ENCODE peak calls at places on chromosomes 12 and 14, in four cellular contexts. One of them, this sample, is unnamed.

GRCh38 chr12:56143870-56144269 is 8.5 kb upstream of the MYL6B start:
- DNase-seq in effector memory CD4-positive, alpha-beta T cell: no peak
- DNase-seq in Panc1: no peak
- DNase-seq in IMR-90: no peak
- DNase-seq in this sample: no peak

GRCh38 chr14:55794655-55795583 is 214.9 kb downstream of the KTN1 start:
- DNase-seq in effector memory CD4-positive, alpha-beta T cell: no peak
- DNase-seq in Panc1: no peak
- DNase-seq in IMR-90: peak; percentile 33
- DNase-seq in this sample: no peak

GRCh38 chr12:68306564-68306963 is 25.6 kb downstream of the MDM1 start:
- DNase-seq in effector memory CD4-positive, alpha-beta T cell: no peak
- DNase-seq in IMR-90: no peak
- DNase-seq in Panc1: no peak
- DNase-seq in this sample: no peak

GRCh38 chr14:31947076-31947475 is 130.0 kb upstream of the ARHGAP5 start:
- DNase-seq in effector memory CD4-positive, alpha-beta T cell: no peak
- DNase-seq in Panc1: no peak
- DNase-seq in IMR-90: no peak
- DNase-seq in this sample: no peak

GRCh38 chr14:56334458-56334857 is 216.2 kb downstream of the PELI2 start:
- DNase-seq in Panc1: no peak
- DNase-seq in IMR-90: peak; percentile 49
- DNase-seq in effector memory CD4-positive, alpha-beta T cell: no peak
- DNase-seq in this sample: no peak

GRCh38 chr12:13165578-13166120 is 30.9 kb upstream of the EMP1 start:
- DNase-seq in effector memory CD4-positive, alpha-beta T cell: peak; percentile 33
- DNase-seq in Panc1: no peak
- DNase-seq in IMR-90: peak; percentile 78
- DNase-seq in this sample: peak; percentile 86

GRCh38 chr12:110585231-110585799 is 2.2 kb upstream of the PPTC7 start:
- DNase-seq in Panc1: no peak
- DNase-seq in effector memory CD4-positive, alpha-beta T cell: no peak
- DNase-seq in IMR-90: peak; percentile 32
- DNase-seq in this sample: peak; percentile 65

GRCh38 chr14:106883218-106883692 is 1356.9 kb downstream of the TMEM121 start:
- DNase-seq in effector memory CD4-positive, alpha-beta T cell: peak; percentile 28
- DNase-seq in IMR-90: no peak
- DNase-seq in Panc1: no peak
- DNase-seq in this sample: no peak

GRCh38 chr12:5511644-5512584 is 80.0 kb downstream of the NTF3 start:
- DNase-seq in effector memory CD4-positive, alpha-beta T cell: no peak
- DNase-seq in IMR-90: peak; percentile 44
- DNase-seq in Panc1: no peak
- DNase-seq in this sample: no peak

GRCh38 chr14:105412768-105413541 is 6.7 kb upstream of the MTA1 start:
- DNase-seq in effector memory CD4-positive, alpha-beta T cell: no peak
- DNase-seq in IMR-90: no peak
- DNase-seq in Panc1: no peak
- DNase-seq in this sample: no peak

GRCh38 chr12:55906056-55906455 is 21.6 kb downstream of the PYM1 start:
- DNase-seq in IMR-90: peak; percentile 76
- DNase-seq in Panc1: no peak
- DNase-seq in effector memory CD4-positive, alpha-beta T cell: no peak
- DNase-seq in this sample: no peak

GRCh38 chr14:90632451-90632850 is 183.8 kb downstream of the TTC7B start:
- DNase-seq in Panc1: no peak
- DNase-seq in effector memory CD4-positive, alpha-beta T cell: no peak
- DNase-seq in IMR-90: peak; percentile 34
- DNase-seq in this sample: no peak

GRCh38 chr12:126069549-126070165 is 1004.4 kb downstream of the AACS start:
- DNase-seq in Panc1: no peak
- DNase-seq in IMR-90: peak; percentile 13
- DNase-seq in effector memory CD4-positive, alpha-beta T cell: peak; percentile 5
- DNase-seq in this sample: peak; percentile 44

GRCh38 chr12:90854136-90854689 is 100.8 kb downstream of the CCER1 start:
- DNase-seq in IMR-90: peak; percentile 63
- DNase-seq in Panc1: no peak
- DNase-seq in effector memory CD4-positive, alpha-beta T cell: no peak
- DNase-seq in this sample: no peak

GRCh38 chr14:91920526-91920925 is 27.0 kb downstream of the FBLN5 start:
- DNase-seq in effector memory CD4-positive, alpha-beta T cell: no peak
- DNase-seq in Panc1: no peak
- DNase-seq in IMR-90: no peak
- DNase-seq in this sample: no peak

GRCh38 chr14:105071326-105071725 is 6.1 kb upstream of the GPR132 start:
- DNase-seq in effector memory CD4-positive, alpha-beta T cell: no peak
- DNase-seq in Panc1: no peak
- DNase-seq in IMR-90: no peak
- DNase-seq in this sample: no peak

GRCh38 chr14:36946872-36947271 is 225.5 kb downstream of the SLC25A21 start:
- DNase-seq in effector memory CD4-positive, alpha-beta T cell: no peak
- DNase-seq in Panc1: no peak
- DNase-seq in IMR-90: no peak
- DNase-seq in this sample: no peak

GRCh38 chr14:77086017-77086727 is 11.9 kb upstream of the CIPC start:
- DNase-seq in IMR-90: peak; percentile 54
- DNase-seq in Panc1: no peak
- DNase-seq in effector memory CD4-positive, alpha-beta T cell: peak; percentile 9
- DNase-seq in this sample: no peak

GRCh38 chr12:6792522-6793201 is 3.3 kb downstream of the CD4 start:
- DNase-seq in effector memory CD4-positive, alpha-beta T cell: no peak
- DNase-seq in IMR-90: peak; percentile 13
- DNase-seq in Panc1: no peak
- DNase-seq in this sample: no peak

GRCh38 chr12:54220092-54220557 is 31.3 kb upstream of the SMUG1 start:
- DNase-seq in effector memory CD4-positive, alpha-beta T cell: peak; percentile 43
- DNase-seq in IMR-90: peak; percentile 74
- DNase-seq in Panc1: peak; percentile 75
- DNase-seq in this sample: no peak

GRCh38 chr12:53604581-53604980 is 21.6 kb downstream of the ATF7 start:
- DNase-seq in IMR-90: no peak
- DNase-seq in effector memory CD4-positive, alpha-beta T cell: no peak
- DNase-seq in Panc1: no peak
- DNase-seq in this sample: no peak

GRCh38 chr14:63867926-63868921 is 15.4 kb downstream of the SYNE2 start:
- DNase-seq in effector memory CD4-positive, alpha-beta T cell: no peak
- DNase-seq in Panc1: no peak
- DNase-seq in IMR-90: peak; percentile 23
- DNase-seq in this sample: no peak

GRCh38 chr12:81022531-81022930 is 55.3 kb upstream of the ACSS3 start:
- DNase-seq in Panc1: no peak
- DNase-seq in effector memory CD4-positive, alpha-beta T cell: no peak
- DNase-seq in IMR-90: no peak
- DNase-seq in this sample: no peak

GRCh38 chr12:15550778-15551177 is 228.5 kb downstream of the PTPRO start:
- DNase-seq in effector memory CD4-positive, alpha-beta T cell: no peak
- DNase-seq in Panc1: no peak
- DNase-seq in IMR-90: no peak
- DNase-seq in this sample: no peak

GRCh38 chr12:104669851-104670337 is 213.1 kb downstream of the CHST11 start:
- DNase-seq in effector memory CD4-positive, alpha-beta T cell: peak; percentile 13
- DNase-seq in Panc1: no peak
- DNase-seq in IMR-90: peak; percentile 35
- DNase-seq in this sample: peak; percentile 66

GRCh38 chr12:46555379-46555778 is 182.8 kb upstream of the SLC38A2 start:
- DNase-seq in Panc1: no peak
- DNase-seq in IMR-90: peak; percentile 94
- DNase-seq in effector memory CD4-positive, alpha-beta T cell: no peak
- DNase-seq in this sample: no peak

GRCh38 chr12:108425238-108425795 is 86.2 kb upstream of the CMKLR1 start:
- DNase-seq in IMR-90: no peak
- DNase-seq in effector memory CD4-positive, alpha-beta T cell: no peak
- DNase-seq in Panc1: no peak
- DNase-seq in this sample: no peak

GRCh38 chr12:74071182-74071581 is 466.5 kb upstream of the ATXN7L3B start:
- DNase-seq in effector memory CD4-positive, alpha-beta T cell: no peak
- DNase-seq in IMR-90: no peak
- DNase-seq in Panc1: no peak
- DNase-seq in this sample: no peak

GRCh38 chr14:71602524-71602923 is 329.7 kb upstream of the RGS6 start:
- DNase-seq in effector memory CD4-positive, alpha-beta T cell: no peak
- DNase-seq in Panc1: no peak
- DNase-seq in IMR-90: no peak
- DNase-seq in this sample: no peak

GRCh38 chr12:26524862-26525465 is 308.0 kb downstream of the ITPR2 start:
- DNase-seq in effector memory CD4-positive, alpha-beta T cell: no peak
- DNase-seq in IMR-90: peak; percentile 28
- DNase-seq in Panc1: peak; percentile 33
- DNase-seq in this sample: no peak

GRCh38 chr12:20463920-20464524 is 95.7 kb downstream of the PDE3A start:
- DNase-seq in Panc1: no peak
- DNase-seq in effector memory CD4-positive, alpha-beta T cell: no peak
- DNase-seq in IMR-90: peak; percentile 16
- DNase-seq in this sample: no peak

GRCh38 chr12:100986595-100987547 is 192.3 kb downstream of the ANO4 start:
- DNase-seq in IMR-90: peak; percentile 63
- DNase-seq in Panc1: no peak
- DNase-seq in effector memory CD4-positive, alpha-beta T cell: no peak
- DNase-seq in this sample: no peak

GRCh38 chr14:56176530-56176929 is 58.3 kb downstream of the PELI2 start:
- DNase-seq in effector memory CD4-positive, alpha-beta T cell: no peak
- DNase-seq in IMR-90: no peak
- DNase-seq in Panc1: no peak
- DNase-seq in this sample: no peak

GRCh38 chr12:66036317-66036716 is 94.2 kb downstream of the LLPH start:
- DNase-seq in Panc1: peak; percentile 24
- DNase-seq in effector memory CD4-positive, alpha-beta T cell: no peak
- DNase-seq in IMR-90: peak; percentile 92
- DNase-seq in this sample: no peak

GRCh38 chr12:45350861-45351260 is 135.0 kb downstream of the ANO6 start:
- DNase-seq in Panc1: no peak
- DNase-seq in effector memory CD4-positive, alpha-beta T cell: no peak
- DNase-seq in IMR-90: no peak
- DNase-seq in this sample: no peak

GRCh38 chr14:89445252-89445973 is 28.4 kb upstream of the FOXN3 start:
- DNase-seq in effector memory CD4-positive, alpha-beta T cell: no peak
- DNase-seq in IMR-90: peak; percentile 33
- DNase-seq in Panc1: no peak
- DNase-seq in this sample: no peak

GRCh38 chr12:98401427-98401826 is 114.0 kb upstream of the TMPO start:
- DNase-seq in Panc1: no peak
- DNase-seq in IMR-90: no peak
- DNase-seq in effector memory CD4-positive, alpha-beta T cell: no peak
- DNase-seq in this sample: no peak

GRCh38 chr14:94048676-94049624 is 22.8 kb downstream of the OTUB2 start:
- DNase-seq in IMR-90: no peak
- DNase-seq in Panc1: no peak
- DNase-seq in effector memory CD4-positive, alpha-beta T cell: no peak
- DNase-seq in this sample: no peak

GRCh38 chr14:71539660-71540285 is 392.5 kb upstream of the RGS6 start:
- DNase-seq in effector memory CD4-positive, alpha-beta T cell: no peak
- DNase-seq in Panc1: no peak
- DNase-seq in IMR-90: no peak
- DNase-seq in this sample: no peak

DNA sequence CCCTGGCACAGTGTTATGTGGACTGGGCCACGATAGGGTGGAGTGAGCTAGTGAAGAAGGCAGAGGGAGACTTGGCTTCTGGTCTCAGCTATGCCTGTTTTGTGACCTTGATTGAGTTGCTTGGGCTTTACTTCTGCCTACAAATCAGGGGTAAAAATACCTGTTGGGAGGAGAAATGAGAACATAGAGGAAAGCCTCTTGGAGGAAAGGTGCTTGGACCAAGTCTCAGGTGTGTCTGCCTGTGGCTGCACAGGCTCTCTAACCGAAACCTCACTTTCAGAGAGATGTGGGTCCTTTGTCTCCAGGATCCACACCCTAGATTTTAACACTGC is 4.9 kb downstream of the SDR39U1 start:
- DNase-seq in Panc1: no peak
- DNase-seq in IMR-90: no peak
- DNase-seq in effector memory CD4-positive, alpha-beta T cell: no peak
- DNase-seq in this sample: no peak
- H3K27ac ChIP-seq in Panc1: no peak overlapping the region
- H3K27ac ChIP-seq in IMR-90: no peak overlapping the region
- H3K27ac ChIP-seq in effector memory CD4-positive, alpha-beta T cell: peak overlapping the region; percentile 6
- H3K27ac ChIP-seq in this sample: no peak overlapping the region

DNA sequence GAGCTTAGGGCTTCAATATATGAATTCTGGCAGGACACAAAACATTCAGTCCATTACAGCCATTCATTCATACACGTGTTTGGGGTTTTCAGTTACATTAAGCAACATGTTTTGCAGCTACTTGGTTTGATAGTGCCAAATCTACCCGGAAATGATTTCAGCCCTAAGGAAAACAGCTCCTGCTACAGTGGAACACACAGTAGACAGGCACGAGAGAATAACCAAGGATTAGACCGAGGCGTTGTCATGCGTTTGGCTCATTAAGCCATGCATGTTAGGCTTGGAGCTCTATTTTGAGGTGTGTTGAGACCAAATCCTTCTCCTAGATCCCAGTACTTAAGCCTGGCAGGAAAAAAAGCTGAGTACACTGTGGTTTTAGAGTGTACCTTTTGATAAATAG is 177.4 kb downstream of the PRKCH start:
- DNase-seq in effector memory CD4-positive, alpha-beta T cell: no peak
- DNase-seq in IMR-90: peak; percentile 68
- DNase-seq in Panc1: no peak
- DNase-seq in this sample: no peak
- H3K27ac ChIP-seq in effector memory CD4-positive, alpha-beta T cell: no peak overlapping the region
- H3K27ac ChIP-seq in IMR-90: no peak overlapping the region
- H3K27ac ChIP-seq in Panc1: no peak overlapping the region
- H3K27ac ChIP-seq in this sample: peak overlapping the region; percentile 73

DNA sequence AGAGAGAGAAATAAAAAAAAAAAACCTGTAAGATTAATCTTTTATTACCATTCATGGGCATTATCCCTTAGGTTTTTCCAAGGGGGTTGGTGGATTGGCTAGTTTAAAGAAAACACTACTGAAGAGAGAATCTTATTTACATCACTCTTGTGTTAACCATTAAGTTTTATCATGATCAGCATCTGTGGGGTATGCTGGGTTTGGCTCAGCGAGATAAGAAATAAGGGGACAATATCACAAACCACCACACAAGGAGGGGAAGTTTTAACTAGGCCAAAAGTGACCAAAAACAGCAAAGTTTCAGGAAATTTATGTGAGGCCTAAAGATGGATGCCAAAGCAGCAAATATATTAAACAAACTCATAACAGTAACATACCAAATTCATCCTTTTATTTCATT is 548.6 kb downstream of the SLC16A7 start:
- DNase-seq in IMR-90: no peak
- DNase-seq in Panc1: no peak
- DNase-seq in effector memory CD4-positive, alpha-beta T cell: no peak
- DNase-seq in this sample: no peak
- H3K27ac ChIP-seq in IMR-90: no peak overlapping the region
- H3K27ac ChIP-seq in Panc1: no peak overlapping the region
- H3K27ac ChIP-seq in effector memory CD4-positive, alpha-beta T cell: no peak overlapping the region
- H3K27ac ChIP-seq in this sample: no peak overlapping the region

DNA sequence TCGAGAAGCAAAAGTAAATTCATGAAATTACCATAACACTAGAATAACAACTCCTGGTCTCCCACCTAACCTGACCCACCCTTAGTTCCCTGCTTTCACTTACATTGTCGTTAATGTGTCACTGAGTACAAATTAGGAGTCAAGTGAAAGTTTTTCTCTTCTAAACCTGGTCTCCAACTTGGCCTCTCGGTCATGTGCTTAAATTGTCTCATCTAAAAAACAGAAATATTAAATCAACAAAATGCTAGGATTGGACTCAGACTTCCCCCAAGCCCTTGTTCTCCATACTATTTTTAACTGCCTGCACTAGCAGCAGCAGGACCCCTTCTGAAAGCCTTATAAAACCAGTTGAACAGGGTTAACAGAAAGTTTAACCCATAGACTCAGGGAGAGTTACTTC is 1.8 kb upstream of the BTG1 start:
- DNase-seq in Panc1: no peak
- DNase-seq in IMR-90: no peak
- DNase-seq in effector memory CD4-positive, alpha-beta T cell: no peak
- DNase-seq in this sample: no peak
- H3K27ac ChIP-seq in Panc1: no peak overlapping the region
- H3K27ac ChIP-seq in IMR-90: peak overlapping the region; percentile 54
- H3K27ac ChIP-seq in effector memory CD4-positive, alpha-beta T cell: no peak overlapping the region
- H3K27ac ChIP-seq in this sample: peak overlapping the region; percentile 45

This sample was measured in lung.